ENCODE peak calls at places on chromosomes 11 and 22, in eight cellular contexts. K, U, M, A, C, G, P and Z are unnamed samples.

GRCh38 chr22:23763579-23764331 is 965 bp downstream of the C22orf15 start:
- DNase-seq in K (no peak), U (no peak), M (no peak), A (no peak), C (no peak), G (no peak), P (no peak), Z (peak)

GRCh38 chr22:32605576-32605975 is 131.0 kb downstream of the FBXO7 start:
- DNase-seq in K (no peak), U (no peak), M (peak), A (peak), C (peak), G (no peak), P (no peak), Z (no peak)

GRCh38 chr11:71272161-71272560 is 19.8 kb upstream of the SHANK2 start:
- DNase-seq in K (no peak), U (no peak), M (no peak), A (no peak), C (no peak), G (no peak), P (no peak), Z (no peak)

GRCh38 chr11:8731647-8732188 is 49.1 kb downstream of the RPL27A start:
- DNase-seq in K (no peak), U (no peak), M (no peak), A (no peak), C (no peak), G (no peak), P (no peak), Z (no peak)

GRCh38 chr11:113626736-113627135 is 79.4 kb downstream of the TMPRSS5 start:
- DNase-seq in K (no peak), U (no peak), M (no peak), A (no peak), C (no peak), G (no peak), P (no peak), Z (no peak)

GRCh38 chr11:100639140-100639539 is 47.9 kb upstream of the ARHGAP42 start:
- DNase-seq in K (no peak), U (peak), M (no peak), A (peak), C (no peak), G (peak), P (no peak), Z (no peak)

GRCh38 chr11:23789938-23790371 is 706.9 kb upstream of the LUZP2 start:
- DNase-seq in K (no peak), U (peak), M (peak), A (peak), C (no peak), G (no peak), P (no peak), Z (no peak)

GRCh38 chr22:45859231-45860161 is 117.5 kb downstream of the WNT7B start:
- DNase-seq in K (no peak), U (peak), M (no peak), A (peak), C (no peak), G (no peak), P (no peak), Z (no peak)

GRCh38 chr22:40202225-40202944 is 24.7 kb downstream of the TNRC6B start:
- DNase-seq in K (no peak), U (no peak), M (no peak), A (no peak), C (no peak), G (no peak), P (no peak), Z (no peak)

GRCh38 chr22:42217019-42217751 is 53.3 kb downstream of the TCF20 start:
- DNase-seq in K (no peak), U (no peak), M (no peak), A (no peak), C (no peak), G (no peak), P (no peak), Z (no peak)

GRCh38 chr11:134363592-134363991 is 31.8 kb downstream of the GLB1L2 start:
- DNase-seq in K (no peak), U (no peak), M (no peak), A (no peak), C (no peak), G (no peak), P (peak), Z (peak)

GRCh38 chr11:134258577-134258976 is 5.2 kb downstream of the ACAD8 start:
- DNase-seq in K (no peak), U (no peak), M (no peak), A (no peak), C (no peak), G (peak), P (no peak), Z (no peak)

DNA sequence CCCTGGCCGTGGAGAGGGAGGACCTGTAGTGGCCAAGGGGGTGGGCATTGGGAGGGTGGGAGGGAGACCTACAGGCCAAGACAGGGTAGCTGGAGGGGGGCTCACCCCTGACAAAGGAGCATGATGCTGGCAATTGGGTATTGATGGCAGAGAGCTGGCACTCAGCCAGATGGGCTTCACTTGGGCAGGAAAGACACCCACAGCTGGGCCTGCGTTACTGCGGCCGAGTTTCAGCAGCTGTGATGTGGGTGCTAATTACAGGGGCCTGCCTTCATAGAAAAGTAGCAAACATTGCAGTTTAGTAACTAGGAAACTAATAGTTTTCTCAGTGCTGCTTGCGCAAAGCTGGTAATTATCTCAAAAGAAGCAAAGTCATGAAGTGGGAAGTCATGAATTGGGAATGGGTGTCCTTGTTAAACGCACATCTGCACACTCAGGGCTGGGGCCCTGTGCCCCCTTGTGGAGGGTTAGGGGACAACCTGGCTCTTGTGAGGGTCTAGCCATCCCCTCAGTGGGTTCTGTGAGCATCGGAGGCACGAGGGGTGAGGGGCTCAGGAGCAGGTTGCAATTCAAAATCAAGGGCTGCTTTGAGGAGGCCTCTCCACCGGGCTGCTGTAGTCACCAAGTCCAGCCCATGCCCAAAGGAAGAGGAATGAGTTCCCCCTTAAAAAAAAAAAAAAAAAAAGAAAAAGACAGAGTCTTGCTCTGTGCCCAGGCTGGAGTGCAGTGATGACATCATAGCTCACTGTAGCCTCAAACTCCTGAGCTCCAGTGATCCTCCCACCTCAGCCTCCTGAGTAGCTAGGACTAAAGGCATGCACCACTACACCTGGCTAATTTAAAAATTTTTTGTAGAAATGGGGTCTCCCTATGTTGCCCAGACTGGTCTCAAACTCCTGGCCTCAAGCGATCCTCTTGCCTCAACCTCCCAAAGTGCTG is 24.4 kb upstream of the TXNRD2 start:
- DNase-seq in K (no peak), U (no peak), M (no peak), A (no peak), C (no peak), G (no peak), P (no peak), Z (no peak)
- TF ChIP-seq CTCF in K (peak), U (peak), M (no peak), A (peak), C (no peak), G (peak), P (peak), Z (no peak)

GRCh38 chr22:27992294-27993165 is 73.5 kb upstream of the PITPNB start:
- DNase-seq in K (peak), U (no peak), M (no peak), A (no peak), C (no peak), G (no peak), P (peak), Z (peak)

GRCh38 chr22:27989758-27990450 is 70.8 kb upstream of the PITPNB start:
- DNase-seq in K (no peak), U (no peak), M (no peak), A (no peak), C (no peak), G (no peak), P (peak), Z (peak)

GRCh38 chr22:27990451-27990840 is 71.4 kb upstream of the PITPNB start:
- DNase-seq in K (no peak), U (no peak), M (no peak), A (no peak), C (no peak), G (no peak), P (no peak), Z (peak)

GRCh38 chr22:27991586-27992293 is 72.7 kb upstream of the PITPNB start:
- DNase-seq in K (peak), U (no peak), M (no peak), A (no peak), C (no peak), G (no peak), P (peak), Z (peak)

GRCh38 chr22:27990879-27991278 is 71.8 kb upstream of the PITPNB start:
- DNase-seq in K (peak), U (peak), M (no peak), A (peak), C (no peak), G (no peak), P (peak), Z (peak)
- TF ChIP-seq CTCF in K (peak), U (peak), M (no peak), A (peak), C (no peak), G (peak), P (peak), Z (peak)

DNA sequence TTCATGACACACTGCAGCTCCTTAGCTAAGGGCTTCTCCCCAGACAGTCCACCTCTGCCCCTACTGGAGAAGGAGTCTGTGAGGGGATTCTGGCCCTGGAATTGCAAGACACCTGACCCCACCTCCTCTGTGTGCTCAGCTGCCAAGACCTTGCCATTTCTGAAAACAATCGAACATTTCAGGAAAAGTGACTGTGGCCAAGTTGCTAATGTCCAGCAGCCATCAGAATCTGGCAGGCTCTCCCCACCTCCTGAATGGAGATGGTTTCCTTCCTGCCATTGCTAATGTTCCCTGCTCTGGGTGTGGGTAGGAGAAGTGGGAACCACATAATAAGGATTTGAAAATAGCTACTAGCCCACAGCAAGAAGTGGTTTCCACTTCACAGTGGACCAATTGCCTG is 127.2 kb upstream of the ALX4 start:
- DNase-seq in K (peak), U (no peak), M (no peak), A (no peak), C (no peak), G (no peak), P (no peak), Z (no peak)
- TF ChIP-seq CTCF in K (no peak), U (no peak), M (no peak), A (no peak), C (no peak), G (no peak), P (no peak), Z (no peak)

GRCh38 chr11:125084057-125084416 is 20.9 kb downstream of the SLC37A2 start:
- DNase-seq in K (no peak), U (no peak), M (no peak), A (no peak), C (no peak), G (no peak), P (no peak), Z (no peak)
- TF ChIP-seq CTCF in K (no peak), U (no peak), M (no peak), A (no peak), C (no peak), G (no peak), P (no peak), Z (no peak)

DNA sequence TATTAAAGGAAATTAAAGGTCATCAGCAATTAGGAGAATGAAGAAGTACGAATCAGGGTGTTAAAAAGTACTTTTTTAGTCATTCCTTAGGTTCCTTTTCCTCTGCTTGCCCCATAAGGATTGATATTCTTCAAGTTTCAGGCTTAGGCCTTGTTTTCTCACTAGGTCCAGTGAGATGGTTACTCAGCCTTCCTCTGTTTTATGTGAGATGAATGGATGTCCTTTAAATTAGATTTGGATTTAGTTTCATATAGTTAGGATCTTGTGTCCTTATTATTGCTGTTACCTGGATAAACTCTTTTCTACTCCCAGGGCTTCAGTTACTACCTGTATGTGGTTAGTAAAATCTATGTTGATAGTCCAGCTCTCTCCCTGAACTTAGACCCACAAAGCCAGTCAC is 29.2 kb downstream of the FAR1 start:
- DNase-seq in K (no peak), U (no peak), M (no peak), A (no peak), C (no peak), G (no peak), P (no peak), Z (no peak)
- TF ChIP-seq CTCF in K (no peak), U (no peak), M (no peak), A (no peak), C (no peak), G (no peak), P (no peak), Z (no peak)

DNA sequence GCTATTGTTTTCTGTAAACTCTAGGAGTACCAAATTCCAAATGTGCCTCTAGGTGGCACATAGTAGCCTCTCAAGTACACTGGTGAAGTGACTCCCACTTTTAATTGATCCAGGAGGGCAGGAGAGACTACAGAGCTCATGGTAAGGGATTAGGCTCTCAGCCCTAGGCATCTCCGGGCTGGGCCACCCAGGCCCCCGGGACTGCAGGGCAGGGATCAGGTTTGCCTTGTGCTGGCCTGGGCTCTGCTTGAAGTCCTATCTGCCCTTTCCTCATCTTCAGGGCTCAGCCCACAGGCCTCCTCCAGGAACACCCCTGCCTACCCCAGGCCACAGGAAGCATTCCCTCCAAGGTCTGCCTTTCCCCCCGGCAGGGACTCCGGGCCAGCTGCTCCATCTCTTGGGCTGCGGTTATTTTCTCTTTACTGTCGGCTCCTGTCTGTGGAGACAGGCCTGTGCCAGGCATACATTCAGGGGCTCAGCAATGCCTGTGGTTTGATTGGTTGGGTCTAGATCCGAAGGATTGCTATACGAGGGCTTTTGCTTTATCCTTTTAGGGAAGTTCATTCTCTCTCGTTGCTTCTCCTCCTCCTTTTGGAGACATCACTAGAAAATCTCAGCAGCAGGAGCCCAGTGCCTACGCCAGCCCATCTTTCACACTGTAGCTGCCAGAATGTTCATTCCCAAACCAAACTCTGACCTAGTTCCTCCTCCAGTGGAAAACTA is 32.8 kb downstream of the PARVA start:
- DNase-seq in K (no peak), U (peak), M (no peak), A (peak), C (peak), G (no peak), P (no peak), Z (no peak)
- TF ChIP-seq CTCF in K (peak), U (no peak), M (no peak), A (no peak), C (peak), G (peak), P (peak), Z (no peak)

GRCh38 chr11:69443968-69444364 is 37.5 kb upstream of the LINC01488 start:
- DNase-seq in K (peak), U (peak), M (no peak), A (peak), C (no peak), G (no peak), P (peak), Z (no peak)

GRCh38 chr11:69443138-69443967 is 38.1 kb upstream of the LINC01488 start:
- DNase-seq in K (peak), U (peak), M (peak), A (peak), C (peak), G (no peak), P (peak), Z (peak)

GRCh38 chr11:69446108-69446507 is 35.4 kb upstream of the LINC01488 start:
- DNase-seq in K (no peak), U (no peak), M (no peak), A (no peak), C (no peak), G (no peak), P (peak), Z (no peak)

GRCh38 chr11:69445131-69445470 is 36.4 kb upstream of the LINC01488 start:
- DNase-seq in K (peak), U (no peak), M (no peak), A (no peak), C (no peak), G (no peak), P (peak), Z (no peak)

DNA sequence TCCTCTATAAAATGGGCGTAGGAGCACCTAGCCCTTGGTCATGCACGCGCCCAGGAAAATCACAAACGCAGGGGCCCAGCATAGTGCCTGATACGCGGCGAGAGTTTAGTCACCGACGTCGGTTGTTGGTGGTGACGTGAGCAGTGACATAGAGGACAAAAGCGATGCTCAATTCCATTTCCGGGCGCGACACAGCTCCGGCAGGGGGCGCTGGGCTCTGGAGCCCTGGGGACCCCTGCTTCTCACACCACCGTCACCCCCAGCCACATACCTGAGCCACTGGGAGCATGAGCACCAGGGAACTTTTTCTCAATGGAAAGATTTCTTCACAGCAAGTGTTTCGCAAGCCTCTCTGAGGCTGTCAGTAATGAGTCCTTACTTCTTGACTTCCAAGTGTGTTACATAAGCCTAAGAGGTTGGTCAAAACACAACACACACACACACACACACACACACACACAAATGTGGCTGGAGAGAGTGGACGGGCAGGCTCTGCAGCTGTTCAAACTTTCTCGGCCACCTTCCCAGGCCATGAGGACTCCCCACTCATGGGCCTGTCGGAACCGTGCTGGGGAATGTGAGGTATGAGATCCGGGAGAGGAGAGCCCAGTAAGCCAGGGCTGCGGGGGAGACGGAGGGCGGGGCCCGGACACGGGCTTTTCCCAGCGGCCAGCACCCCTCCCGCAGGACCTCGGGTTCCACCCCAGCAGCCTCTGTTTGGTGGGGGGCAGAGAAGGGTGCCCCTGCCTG is 36.9 kb upstream of the LINC01488 start:
- DNase-seq in K (peak), U (peak), M (peak), A (peak), C (peak), G (no peak), P (peak), Z (peak)
- TF ChIP-seq CTCF in K (peak), U (peak), M (no peak), A (no peak), C (peak), G (no peak), P (no peak), Z (peak)

GRCh38 chr11:26470992-26471391 is 101.1 kb downstream of the MUC15 start:
- DNase-seq in K (no peak), U (no peak), M (no peak), A (no peak), C (no peak), G (no peak), P (no peak), Z (no peak)
- TF ChIP-seq CTCF in K (no peak), U (no peak), M (no peak), A (no peak), C (no peak), G (peak), P (peak), Z (no peak)